ENCODE peak calls at places on chromosomes 4 and X, in ten cellular contexts. One of them, this sample, is unnamed.

GRCh38 chrX:74520291-74520690 is 94.1 kb downstream of the RLIM start:
- DNase-seq in fibroblast of pulmonary artery: no peak
- DNase-seq in BE2C: no peak
- DNase-seq in B cell: no peak
- DNase-seq in omental fat pad: no peak
- DNase-seq in GM06990: no peak
- DNase-seq in GM12865: no peak
- DNase-seq in GM23338: no peak
- DNase-seq in tibial artery: no peak
- DNase-seq in A673: no peak
- DNase-seq in this sample: no peak

GRCh38 chr4:3306465-3306864 is 13.6 kb downstream of the RGS12 start:
- DNase-seq in A673: no peak
- DNase-seq in GM06990: no peak
- DNase-seq in BE2C: peak; percentile 1
- DNase-seq in B cell: no peak
- DNase-seq in GM23338: no peak
- DNase-seq in GM12865: no peak
- DNase-seq in fibroblast of pulmonary artery: no peak
- DNase-seq in omental fat pad: no peak
- DNase-seq in tibial artery: peak; percentile 10
- DNase-seq in this sample: no peak

GRCh38 chrX:8851487-8851886 is 50.3 kb upstream of the FAM9A start:
- DNase-seq in GM06990: no peak
- DNase-seq in omental fat pad: no peak
- DNase-seq in GM12865: no peak
- DNase-seq in fibroblast of pulmonary artery: peak; percentile 35
- DNase-seq in GM23338: no peak
- DNase-seq in tibial artery: no peak
- DNase-seq in BE2C: no peak
- DNase-seq in B cell: no peak
- DNase-seq in A673: no peak
- DNase-seq in this sample: no peak

GRCh38 chrX:136065044-136065671 is 79.9 kb downstream of the SLC9A6 start:
- DNase-seq in GM12865: no peak
- DNase-seq in fibroblast of pulmonary artery: peak; percentile 72
- DNase-seq in BE2C: no peak
- DNase-seq in omental fat pad: no peak
- DNase-seq in tibial artery: peak; percentile 28
- DNase-seq in GM23338: no peak
- DNase-seq in GM06990: no peak
- DNase-seq in B cell: no peak
- DNase-seq in A673: peak; percentile 60
- DNase-seq in this sample: peak; percentile 8

GRCh38 chr4:8114456-8115202 is 44.0 kb downstream of the ABLIM2 start:
- DNase-seq in A673: no peak
- DNase-seq in GM06990: no peak
- DNase-seq in fibroblast of pulmonary artery: no peak
- DNase-seq in BE2C: no peak
- DNase-seq in tibial artery: no peak
- DNase-seq in GM12865: no peak
- DNase-seq in omental fat pad: no peak
- DNase-seq in GM23338: no peak
- DNase-seq in B cell: no peak
- DNase-seq in this sample: no peak

GRCh38 chr4:13911256-13911655 is 283.7 kb upstream of the BOD1L1 start:
- DNase-seq in B cell: no peak
- DNase-seq in BE2C: no peak
- DNase-seq in A673: no peak
- DNase-seq in GM12865: no peak
- DNase-seq in GM23338: no peak
- DNase-seq in omental fat pad: no peak
- DNase-seq in GM06990: no peak
- DNase-seq in tibial artery: no peak
- DNase-seq in fibroblast of pulmonary artery: no peak
- DNase-seq in this sample: no peak

GRCh38 chr4:156949373-156949814 is 22.2 kb downstream of the PDGFC start:
- DNase-seq in B cell: no peak
- DNase-seq in GM12865: no peak
- DNase-seq in GM23338: no peak
- DNase-seq in omental fat pad: no peak
- DNase-seq in tibial artery: no peak
- DNase-seq in GM06990: no peak
- DNase-seq in fibroblast of pulmonary artery: peak; percentile 91
- DNase-seq in A673: no peak
- DNase-seq in BE2C: no peak
- DNase-seq in this sample: peak; percentile 62

GRCh38 chrX:52867610-52868348 is at the start of gene XAGE3:
- DNase-seq in A673: no peak
- DNase-seq in fibroblast of pulmonary artery: no peak
- DNase-seq in GM06990: no peak
- DNase-seq in GM23338: no peak
- DNase-seq in GM12865: no peak
- DNase-seq in tibial artery: no peak
- DNase-seq in B cell: no peak
- DNase-seq in omental fat pad: no peak
- DNase-seq in BE2C: no peak
- DNase-seq in this sample: no peak

GRCh38 chrX:53716328-53717088 is 30.0 kb upstream of the HUWE1 start:
- DNase-seq in fibroblast of pulmonary artery: peak; percentile 25
- DNase-seq in GM06990: peak; percentile 54
- DNase-seq in A673: no peak
- DNase-seq in tibial artery: no peak
- DNase-seq in BE2C: no peak
- DNase-seq in GM23338: no peak
- DNase-seq in B cell: peak; percentile 31
- DNase-seq in omental fat pad: no peak
- DNase-seq in GM12865: peak; percentile 88
- DNase-seq in this sample: no peak

GRCh38 chrX:150899191-150899757 is 806 bp upstream of the CD99L2 start:
- DNase-seq in GM12865: peak; percentile 68
- DNase-seq in B cell: peak; percentile 51
- DNase-seq in tibial artery: peak; percentile 38
- DNase-seq in A673: peak; percentile 37
- DNase-seq in fibroblast of pulmonary artery: peak; percentile 6
- DNase-seq in GM06990: peak; percentile 57
- DNase-seq in omental fat pad: peak; percentile 26
- DNase-seq in GM23338: peak; percentile 50
- DNase-seq in BE2C: peak; percentile 44
- DNase-seq in this sample: peak; percentile 0

GRCh38 chr4:152259866-152260265 is 276.0 kb downstream of the FBXW7 start:
- DNase-seq in B cell: no peak
- DNase-seq in A673: no peak
- DNase-seq in GM12865: no peak
- DNase-seq in GM06990: no peak
- DNase-seq in BE2C: no peak
- DNase-seq in omental fat pad: no peak
- DNase-seq in fibroblast of pulmonary artery: peak; percentile 20
- DNase-seq in tibial artery: no peak
- DNase-seq in GM23338: no peak
- DNase-seq in this sample: peak; percentile 85

GRCh38 chr4:182023469-182023868 is 219.7 kb upstream of the TENM3 start:
- DNase-seq in fibroblast of pulmonary artery: no peak
- DNase-seq in A673: no peak
- DNase-seq in GM23338: no peak
- DNase-seq in GM06990: no peak
- DNase-seq in tibial artery: no peak
- DNase-seq in GM12865: no peak
- DNase-seq in BE2C: no peak
- DNase-seq in B cell: no peak
- DNase-seq in omental fat pad: no peak
- DNase-seq in this sample: no peak

GRCh38 chr4:168318266-168318895 is at the start of gene DDX60:
- DNase-seq in GM23338: peak; percentile 88
- DNase-seq in A673: peak; percentile 75
- DNase-seq in omental fat pad: peak; percentile 41
- DNase-seq in GM12865: peak; percentile 88
- DNase-seq in B cell: peak; percentile 79
- DNase-seq in tibial artery: peak; percentile 55
- DNase-seq in GM06990: peak; percentile 83
- DNase-seq in fibroblast of pulmonary artery: peak; percentile 79
- DNase-seq in BE2C: peak; percentile 69
- DNase-seq in this sample: peak; percentile 69
- TF ChIP-seq CTCF in GM23338: peak; percentile 12
- TF ChIP-seq CTCF in A673: no peak
- TF ChIP-seq CTCF in omental fat pad: no peak
- TF ChIP-seq CTCF in GM12865: peak; percentile 29
- TF ChIP-seq CTCF in B cell: peak; percentile 30
- TF ChIP-seq CTCF in tibial artery: peak; percentile 39
- TF ChIP-seq CTCF in GM06990: peak; percentile 46
- TF ChIP-seq CTCF in fibroblast of pulmonary artery: peak; percentile 48
- TF ChIP-seq CTCF in BE2C: peak; percentile 63
- TF ChIP-seq CTCF in this sample: peak; percentile 45

GRCh38 chr4:89403826-89404225 is 96.2 kb upstream of the GPRIN3 start:
- DNase-seq in B cell: no peak
- DNase-seq in GM23338: no peak
- DNase-seq in GM06990: no peak
- DNase-seq in fibroblast of pulmonary artery: no peak
- DNase-seq in omental fat pad: no peak
- DNase-seq in tibial artery: no peak
- DNase-seq in A673: no peak
- DNase-seq in GM12865: no peak
- DNase-seq in BE2C: no peak
- DNase-seq in this sample: no peak

GRCh38 chr4:89404530-89404929 is 96.9 kb upstream of the GPRIN3 start:
- DNase-seq in GM06990: no peak
- DNase-seq in B cell: no peak
- DNase-seq in A673: no peak
- DNase-seq in tibial artery: no peak
- DNase-seq in GM23338: no peak
- DNase-seq in fibroblast of pulmonary artery: no peak
- DNase-seq in omental fat pad: no peak
- DNase-seq in BE2C: no peak
- DNase-seq in GM12865: no peak
- DNase-seq in this sample: no peak

GRCh38 chr4:89398146-89398545 is 90.5 kb upstream of the GPRIN3 start:
- DNase-seq in GM23338: no peak
- DNase-seq in BE2C: no peak
- DNase-seq in tibial artery: no peak
- DNase-seq in fibroblast of pulmonary artery: no peak
- DNase-seq in B cell: no peak
- DNase-seq in A673: no peak
- DNase-seq in GM06990: no peak
- DNase-seq in GM12865: no peak
- DNase-seq in omental fat pad: no peak
- DNase-seq in this sample: no peak

GRCh38 chr4:89397464-89397863 is 89.9 kb upstream of the GPRIN3 start:
- DNase-seq in BE2C: no peak
- DNase-seq in omental fat pad: no peak
- DNase-seq in B cell: no peak
- DNase-seq in fibroblast of pulmonary artery: no peak
- DNase-seq in A673: no peak
- DNase-seq in GM23338: no peak
- DNase-seq in GM06990: no peak
- DNase-seq in tibial artery: no peak
- DNase-seq in GM12865: no peak
- DNase-seq in this sample: no peak

DNA sequence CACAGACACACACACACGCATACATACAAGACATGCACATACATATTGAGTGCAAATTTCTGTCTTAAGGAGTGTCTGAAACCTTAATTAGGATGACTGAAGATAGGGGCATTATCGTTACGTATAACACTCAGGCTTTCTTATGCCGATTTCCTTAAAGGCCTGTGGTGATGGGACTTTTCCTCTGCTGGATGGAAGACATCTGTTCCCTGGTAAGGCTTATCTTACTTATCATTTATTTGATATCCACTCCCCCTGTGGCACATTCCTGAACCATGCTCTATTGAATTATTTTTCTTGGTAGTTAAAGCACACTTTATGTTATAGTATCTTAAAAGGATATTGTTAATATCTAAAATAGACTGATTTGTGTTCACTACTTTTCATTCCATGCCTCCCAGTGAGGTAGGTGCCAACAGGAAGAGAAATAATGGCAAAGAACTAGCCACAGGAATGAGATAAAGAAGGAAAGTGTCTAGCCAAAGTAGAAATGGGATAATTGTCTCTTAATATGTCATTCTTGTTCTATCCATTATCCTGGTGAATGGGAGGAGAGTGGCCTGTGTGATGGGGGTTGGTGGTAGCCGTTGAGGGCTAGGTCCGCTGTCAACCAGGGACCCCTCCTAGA is 92.9 kb upstream of the GPRIN3 start:
- DNase-seq in fibroblast of pulmonary artery: peak; percentile 38
- DNase-seq in GM23338: no peak
- DNase-seq in B cell: no peak
- DNase-seq in omental fat pad: no peak
- DNase-seq in GM06990: no peak
- DNase-seq in BE2C: no peak
- DNase-seq in tibial artery: no peak
- DNase-seq in GM12865: no peak
- DNase-seq in A673: peak; percentile 2
- DNase-seq in this sample: no peak
- TF ChIP-seq CTCF in fibroblast of pulmonary artery: no peak
- TF ChIP-seq CTCF in GM23338: no peak
- TF ChIP-seq CTCF in B cell: no peak
- TF ChIP-seq CTCF in omental fat pad: no peak
- TF ChIP-seq CTCF in GM06990: no peak
- TF ChIP-seq CTCF in BE2C: no peak
- TF ChIP-seq CTCF in tibial artery: no peak
- TF ChIP-seq CTCF in GM12865: no peak
- TF ChIP-seq CTCF in A673: no peak
- TF ChIP-seq CTCF in this sample: no peak

DNA sequence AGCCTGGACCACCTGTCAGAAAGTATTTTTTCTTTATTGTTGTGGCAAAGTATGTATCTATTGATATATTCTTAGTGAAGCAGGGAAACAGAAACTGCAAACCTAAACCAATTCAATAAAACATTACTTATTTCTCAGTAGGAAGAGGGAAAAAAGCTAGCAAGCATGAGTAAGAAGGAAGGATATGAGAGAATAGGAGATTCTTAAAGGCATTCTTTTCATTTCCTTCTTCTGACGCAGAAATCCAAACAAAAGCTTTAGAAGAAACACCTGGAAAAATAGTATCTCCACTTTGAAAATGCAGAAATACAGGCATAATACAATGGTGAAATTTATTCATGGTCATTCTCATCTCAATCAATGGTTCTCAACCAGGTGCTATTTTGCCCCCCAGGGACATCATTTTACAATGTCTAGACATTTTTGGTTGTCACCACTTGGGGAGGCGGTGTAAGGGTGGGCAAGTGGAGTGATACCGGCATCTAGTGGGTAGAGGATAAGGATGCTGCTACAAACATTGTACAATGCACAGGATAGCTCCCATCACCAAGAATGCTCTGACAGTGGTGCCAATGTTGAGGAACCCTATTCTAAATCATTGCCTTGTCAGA is 21.7 kb upstream of the ATXN3L start:
- DNase-seq in GM12865: peak; percentile 1
- DNase-seq in A673: no peak
- DNase-seq in B cell: no peak
- DNase-seq in omental fat pad: no peak
- DNase-seq in GM06990: no peak
- DNase-seq in tibial artery: no peak
- DNase-seq in BE2C: no peak
- DNase-seq in fibroblast of pulmonary artery: peak; percentile 21
- DNase-seq in GM23338: peak; percentile 1
- DNase-seq in this sample: no peak
- TF ChIP-seq CTCF in GM12865: no peak
- TF ChIP-seq CTCF in A673: no peak
- TF ChIP-seq CTCF in B cell: no peak
- TF ChIP-seq CTCF in omental fat pad: no peak
- TF ChIP-seq CTCF in GM06990: peak; percentile 6
- TF ChIP-seq CTCF in tibial artery: no peak
- TF ChIP-seq CTCF in BE2C: no peak
- TF ChIP-seq CTCF in fibroblast of pulmonary artery: no peak
- TF ChIP-seq CTCF in GM23338: peak; percentile 28
- TF ChIP-seq CTCF in this sample: no peak

GRCh38 chr4:71494539-71494938 is 155.7 kb downstream of the SLC4A4 start:
- DNase-seq in GM23338: peak; percentile 4
- DNase-seq in tibial artery: no peak
- DNase-seq in A673: no peak
- DNase-seq in GM06990: no peak
- DNase-seq in BE2C: no peak
- DNase-seq in fibroblast of pulmonary artery: no peak
- DNase-seq in omental fat pad: no peak
- DNase-seq in B cell: no peak
- DNase-seq in GM12865: no peak
- DNase-seq in this sample: no peak
- TF ChIP-seq CTCF in GM23338: peak; percentile 33
- TF ChIP-seq CTCF in tibial artery: no peak
- TF ChIP-seq CTCF in A673: peak; percentile 11
- TF ChIP-seq CTCF in GM06990: no peak
- TF ChIP-seq CTCF in BE2C: no peak
- TF ChIP-seq CTCF in fibroblast of pulmonary artery: peak; percentile 7
- TF ChIP-seq CTCF in omental fat pad: no peak
- TF ChIP-seq CTCF in B cell: no peak
- TF ChIP-seq CTCF in GM12865: no peak
- TF ChIP-seq CTCF in this sample: no peak

This sample was measured in RWPE1.